ENCODE peak calls at places on chromosomes 2 and 18, in eight cellular contexts. G is AG04450; O is activated T-helper 9 cell treated with anti-CD3 and anti-CD28 coated beads, Interleukin-2, amount 50 U/mL, for 16 hours; R is AG10803; L is fibroblast of villous mesenchyme; B is T-helper 1 cell; H is NCI-H1105 treated with DMSO at 0.1 percent for 48 hours; D is activated CD4-positive, alpha-beta T cell treated with anti-CD3 and anti-CD28 coated beads for 48 hours. X is an unnamed sample.

GRCh38 chr2:196742685-196743084 is 56.8 kb downstream of the GTF3C3 start:
- DNase-seq in G (no peak), O (no peak), R (no peak), L (no peak), B (no peak), H (no peak), D (no peak), X (no peak)

GRCh38 chr2:20224716-20225293 is at the start of gene SDC1:
- DNase-seq in G (no peak), O (no peak), R (peak; percentile 51), L (peak; percentile 52), B (no peak), H (peak; percentile 47), D (no peak), X (peak; percentile 74)

GRCh38 chr2:66686768-66687167 is 251.8 kb downstream of the MEIS1 start:
- DNase-seq in G (no peak), O (no peak), R (peak; percentile 19), L (no peak), B (peak; percentile 17), H (no peak), D (no peak), X (no peak)

GRCh38 chr2:240731327-240731626 is 39.6 kb downstream of the AQP12A start:
- DNase-seq in G (no peak), O (no peak), R (peak; percentile 25), L (no peak), B (no peak), H (no peak), D (no peak), X (no peak)

GRCh38 chr2:84782717-84783442 is 98.0 kb downstream of the TRABD2A start:
- DNase-seq in G (no peak), O (no peak), R (no peak), L (no peak), B (peak; percentile 73), H (no peak), D (peak; percentile 28), X (no peak)

GRCh38 chr2:37287966-37288365 is 36.7 kb downstream of the PRKD3 start:
- DNase-seq in G (no peak), O (no peak), R (no peak), L (no peak), B (no peak), H (no peak), D (peak; percentile 18), X (no peak)

GRCh38 chr18:395481-396250 is 104.8 kb downstream of the COLEC12 start:
- DNase-seq in G (peak; percentile 53), O (no peak), R (peak; percentile 94), L (peak; percentile 79), B (no peak), H (no peak), D (no peak), X (no peak)

GRCh38 chr2:205484717-205485116 is 197.6 kb upstream of the NRP2 start:
- DNase-seq in G (no peak), O (no peak), R (no peak), L (no peak), B (no peak), H (peak; percentile 86), D (no peak), X (no peak)

GRCh38 chr2:152054593-152054992 is 44.3 kb downstream of the CACNB4 start:
- DNase-seq in G (no peak), O (no peak), R (peak; percentile 93), L (peak; percentile 58), B (no peak), H (no peak), D (no peak), X (no peak)

GRCh38 chr2:172986040-172986439 is 89.6 kb upstream of the MAP3K20 start:
- DNase-seq in G (no peak), O (no peak), R (no peak), L (no peak), B (peak; percentile 39), H (no peak), D (no peak), X (no peak)

GRCh38 chr2:172743143-172743542 is 7.5 kb downstream of the RAPGEF4 start:
- DNase-seq in G (no peak), O (no peak), R (no peak), L (no peak), B (no peak), H (no peak), D (no peak), X (no peak)

GRCh38 chr2:237253046-237253723 is 160.8 kb downstream of the COL6A3 start:
- DNase-seq in G (no peak), O (no peak), R (peak; percentile 61), L (no peak), B (no peak), H (no peak), D (no peak), X (no peak)

GRCh38 chr2:86570069-86570468 is 6.8 kb upstream of the CHMP3 start:
- DNase-seq in G (no peak), O (no peak), R (no peak), L (no peak), B (no peak), H (no peak), D (no peak), X (no peak)

GRCh38 chr18:5518899-5519371 is 24.9 kb downstream of the EPB41L3 start:
- DNase-seq in G (no peak), O (no peak), R (peak; percentile 20), L (peak; percentile 17), B (no peak), H (no peak), D (no peak), X (no peak)

GRCh38 chr18:45050712-45051639 is 370.3 kb downstream of the SETBP1 start:
- DNase-seq in G (peak; percentile 80), O (no peak), R (peak; percentile 87), L (peak; percentile 97), B (no peak), H (no peak), D (no peak), X (no peak)

GRCh38 chr2:136008205-136008865 is 22.9 kb upstream of the DARS1 start:
- DNase-seq in G (no peak), O (peak; percentile 38), R (no peak), L (no peak), B (peak; percentile 96), H (no peak), D (peak; percentile 65), X (peak; percentile 84)

GRCh38 chr2:210112871-210113270 is 58.3 kb downstream of the KANSL1L start:
- DNase-seq in G (no peak), O (no peak), R (no peak), L (no peak), B (no peak), H (no peak), D (no peak), X (no peak)

GRCh38 chr2:20314562-20315521 is 35.8 kb downstream of the PUM2 start:
- DNase-seq in G (no peak), O (no peak), R (no peak), L (peak; percentile 26), B (no peak), H (no peak), D (no peak), X (no peak)

GRCh38 chr2:143907801-143908200 is 612.1 kb downstream of the ZEB2 start:
- DNase-seq in G (no peak), O (no peak), R (no peak), L (no peak), B (no peak), H (no peak), D (no peak), X (no peak)

GRCh38 chr18:46528037-46528436 is 129.0 kb downstream of the LOXHD1 start:
- DNase-seq in G (no peak), O (no peak), R (no peak), L (no peak), B (no peak), H (no peak), D (no peak), X (no peak)